ENCODE peak calls at places on chromosome 2, in seven cellular contexts. Q, I, A, M, F, U and R are unnamed samples.

GRCh38 chr2:218005028-218005427 is 2.2 kb upstream of the TNS1 start:
- DNase-seq in Q (no peak), I (no peak), A (no peak), M (no peak), F (no peak), U (no peak), R (no peak)

GRCh38 chr2:112151701-112152440 is 13.7 kb downstream of the FBLN7 start:
- DNase-seq in Q (no peak), I (no peak), A (no peak), M (no peak), F (no peak), U (no peak), R (no peak)

GRCh38 chr2:58569460-58570185 is 328.5 kb upstream of the FANCL start:
- DNase-seq in Q (no peak), I (no peak), A (no peak), M (no peak), F (no peak), U (no peak), R (no peak)

GRCh38 chr2:73202156-73203054 is at the start of gene NOTO:
- DNase-seq in Q (peak), I (peak), A (no peak), M (no peak), F (no peak), U (no peak), R (no peak)

GRCh38 chr2:64700133-64700809 is 46.6 kb upstream of the SERTAD2 start:
- DNase-seq in Q (peak), I (no peak), A (no peak), M (no peak), F (no peak), U (no peak), R (no peak)

GRCh38 chr2:119546446-119546765 is 2.2 kb downstream of the CFAP221 start:
- DNase-seq in Q (no peak), I (no peak), A (no peak), M (no peak), F (no peak), U (no peak), R (no peak)

GRCh38 chr2:145984541-145984940 is 1464.6 kb upstream of the ZEB2 start:
- DNase-seq in Q (peak), I (peak), A (no peak), M (no peak), F (no peak), U (no peak), R (no peak)

GRCh38 chr2:71498261-71498701 is 44.9 kb downstream of the DYSF start:
- DNase-seq in Q (peak), I (no peak), A (no peak), M (no peak), F (no peak), U (no peak), R (no peak)

GRCh38 chr2:8380026-8380425 is 301.8 kb upstream of the ID2 start:
- DNase-seq in Q (no peak), I (no peak), A (no peak), M (no peak), F (no peak), U (no peak), R (no peak)

GRCh38 chr2:241842620-241843211 is 16.0 kb downstream of the PDCD1 start:
- DNase-seq in Q (no peak), I (no peak), A (no peak), M (peak), F (no peak), U (peak), R (no peak)